ENCODE peak calls at places on chromosome 17, in five cellular contexts. M, V, H, I and W are unnamed samples.

GRCh38 chr17:34578016-34578415 is 1.4 kb upstream of the TMEM132E start:
- DNase-seq in M (no peak), V (no peak), H (no peak), I (no peak), W (no peak)

GRCh38 chr17:67482784-67483183 is 105.7 kb downstream of the PITPNC1 start:
- DNase-seq in M (no peak), V (no peak), H (no peak), I (no peak), W (no peak)

GRCh38 chr17:44324092-44324570 is 492 bp downstream of the SLC25A39 start:
- DNase-seq in M (peak; percentile 63), V (peak; percentile 55), H (no peak), I (no peak), W (no peak)

GRCh38 chr17:42472709-42473521 is 14.2 kb downstream of the ATP6V0A1 start:
- DNase-seq in M (no peak), V (no peak), H (no peak), I (no peak), W (no peak)

GRCh38 chr17:79936661-79937434 is 97.6 kb upstream of the CBX4 start:
- DNase-seq in M (no peak), V (no peak), H (no peak), I (no peak), W (no peak)

GRCh38 chr17:50920891-50921595 is 54.9 kb upstream of the TOB1 start:
- DNase-seq in M (no peak), V (no peak), H (no peak), I (no peak), W (no peak)

GRCh38 chr17:65022751-65023421 is 33.7 kb downstream of the GNA13 start:
- DNase-seq in M (no peak), V (no peak), H (no peak), I (peak; percentile 96), W (no peak)

GRCh38 chr17:73711184-73711583 is 66.9 kb upstream of the SDK2 start:
- DNase-seq in M (no peak), V (no peak), H (no peak), I (peak; percentile 12), W (no peak)

GRCh38 chr17:4120332-4120731 is 22.5 kb downstream of the ZZEF1 start:
- DNase-seq in M (no peak), V (no peak), H (no peak), I (no peak), W (no peak)

GRCh38 chr17:18981642-18982424 is 22.7 kb downstream of the FAM83G start:
- DNase-seq in M (no peak), V (no peak), H (no peak), I (no peak), W (no peak)

GRCh38 chr17:79647456-79647915 is 36.6 kb upstream of the RBFOX3 start:
- DNase-seq in M (no peak), V (no peak), H (peak; percentile 8), I (no peak), W (peak; percentile 10)

GRCh38 chr17:32486091-32486700 is 597 bp upstream of the CDK5R1 start:
- DNase-seq in M (peak; percentile 75), V (peak; percentile 83), H (peak; percentile 84), I (no peak), W (peak; percentile 93)

GRCh38 chr17:36475346-36475970 is 11.0 kb upstream of the ZNHIT3 start:
- DNase-seq in M (no peak), V (no peak), H (no peak), I (no peak), W (peak; percentile 40)

GRCh38 chr17:14843086-14843795 is 421.9 kb downstream of the PMP22 start:
- DNase-seq in M (no peak), V (no peak), H (no peak), I (no peak), W (no peak)

GRCh38 chr17:29066053-29066452 is 23.1 kb downstream of the PIPOX start:
- DNase-seq in M (no peak), V (no peak), H (no peak), I (no peak), W (peak; percentile 21)

GRCh38 chr17:63474174-63474913 is 2.5 kb upstream of the ACE start:
- DNase-seq in M (no peak), V (peak; percentile 47), H (no peak), I (no peak), W (no peak)

GRCh38 chr17:63476857-63477470 is at the start of gene ACE:
- DNase-seq in M (no peak), V (peak; percentile 44), H (no peak), I (no peak), W (no peak)

GRCh38 chr17:63474914-63475460 is 1.9 kb upstream of the ACE start:
- DNase-seq in M (no peak), V (no peak), H (no peak), I (no peak), W (no peak)

GRCh38 chr17:63476494-63476856 is 386 bp upstream of the ACE start:
- DNase-seq in M (no peak), V (peak; percentile 41), H (no peak), I (no peak), W (peak; percentile 11)

DNA sequence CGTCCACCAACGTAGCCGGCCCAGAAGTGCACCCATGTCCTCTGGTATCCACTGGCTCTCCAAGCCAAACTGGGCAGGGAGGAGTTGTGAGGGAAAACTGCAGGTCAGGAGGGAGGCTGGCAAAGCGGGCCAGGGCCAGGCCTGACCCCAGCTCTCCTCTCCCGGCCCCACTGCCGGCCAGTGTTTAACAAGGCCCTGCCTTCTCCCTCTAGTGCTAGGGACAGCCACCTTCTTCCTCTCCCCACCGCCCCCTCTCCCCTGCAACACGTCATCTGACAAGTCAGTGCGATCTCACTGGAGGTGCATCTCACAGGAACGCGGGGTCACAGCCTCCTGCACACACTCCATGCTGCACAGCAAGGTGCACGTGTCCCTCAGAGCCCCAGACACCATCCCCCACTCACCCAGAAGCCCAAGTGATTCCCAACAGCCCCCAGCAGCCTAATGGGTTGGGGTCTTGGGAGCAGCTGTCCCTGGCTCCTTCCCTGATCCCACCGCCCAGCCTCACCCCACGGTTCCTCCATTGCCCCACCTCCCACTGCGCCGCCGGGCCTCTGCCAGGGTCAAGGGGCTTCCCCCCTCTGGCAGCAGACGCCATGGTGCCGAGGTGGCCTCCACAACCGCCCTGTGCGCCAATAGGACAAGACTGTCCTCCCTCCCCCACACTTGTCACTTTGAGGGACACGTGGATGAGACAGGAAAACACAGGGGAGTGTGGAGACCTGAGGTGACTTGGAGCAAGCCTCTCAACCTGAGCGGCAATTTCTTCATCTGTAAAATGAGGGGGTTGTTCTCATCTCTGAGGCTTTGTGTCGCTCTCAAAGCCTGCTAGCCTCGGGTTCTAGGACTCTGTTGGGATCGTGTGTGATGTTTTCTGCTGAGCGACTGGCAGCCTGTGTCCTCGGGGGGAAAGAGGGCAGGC is 1.1 kb upstream of the ACE start:
- DNase-seq in M (no peak), V (no peak), H (no peak), I (no peak), W (no peak)
- H3K4me3 ChIP-seq in M (peak overlapping the region; percentile 61), V (no peak overlapping the region), H (no peak overlapping the region), I (no peak overlapping the region), W (peak overlapping the region; percentile 67)

DNA sequence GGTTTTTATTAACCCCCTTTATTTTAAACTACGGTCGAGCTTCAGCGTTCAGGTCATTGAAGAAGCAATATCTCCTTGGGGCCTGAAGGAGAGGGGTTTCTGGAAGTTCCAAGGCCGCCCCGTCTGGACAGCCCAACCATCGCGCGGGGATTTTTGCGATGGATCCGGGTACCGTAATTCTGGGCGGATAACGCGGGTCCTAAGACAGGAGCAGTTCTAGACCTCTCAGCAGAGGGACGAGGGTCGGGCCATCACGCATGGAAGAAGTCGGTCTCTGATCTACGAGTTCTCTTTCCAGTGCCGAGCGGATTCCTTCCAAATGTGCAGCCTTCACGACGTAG is 3.6 kb downstream of the BORCS6 start:
- DNase-seq in M (no peak), V (no peak), H (no peak), I (no peak), W (no peak)
- TF ChIP-seq CTCF in M (no peak), V (peak; percentile 57), H (peak; percentile 37), I (no peak), W (no peak)

GRCh38 chr17:9148908-9149536 is 127.7 kb downstream of the NTN1 start:
- DNase-seq in M (no peak), V (no peak), H (no peak), I (no peak), W (no peak)

GRCh38 chr17:9144502-9145233 is 123.4 kb downstream of the NTN1 start:
- DNase-seq in M (no peak), V (no peak), H (no peak), I (no peak), W (no peak)

GRCh38 chr17:9151091-9151490 is 129.8 kb downstream of the NTN1 start:
- DNase-seq in M (no peak), V (no peak), H (no peak), I (no peak), W (no peak)

GRCh38 chr17:9146064-9146463 is 124.8 kb downstream of the NTN1 start:
- DNase-seq in M (no peak), V (no peak), H (no peak), I (no peak), W (no peak)

DNA sequence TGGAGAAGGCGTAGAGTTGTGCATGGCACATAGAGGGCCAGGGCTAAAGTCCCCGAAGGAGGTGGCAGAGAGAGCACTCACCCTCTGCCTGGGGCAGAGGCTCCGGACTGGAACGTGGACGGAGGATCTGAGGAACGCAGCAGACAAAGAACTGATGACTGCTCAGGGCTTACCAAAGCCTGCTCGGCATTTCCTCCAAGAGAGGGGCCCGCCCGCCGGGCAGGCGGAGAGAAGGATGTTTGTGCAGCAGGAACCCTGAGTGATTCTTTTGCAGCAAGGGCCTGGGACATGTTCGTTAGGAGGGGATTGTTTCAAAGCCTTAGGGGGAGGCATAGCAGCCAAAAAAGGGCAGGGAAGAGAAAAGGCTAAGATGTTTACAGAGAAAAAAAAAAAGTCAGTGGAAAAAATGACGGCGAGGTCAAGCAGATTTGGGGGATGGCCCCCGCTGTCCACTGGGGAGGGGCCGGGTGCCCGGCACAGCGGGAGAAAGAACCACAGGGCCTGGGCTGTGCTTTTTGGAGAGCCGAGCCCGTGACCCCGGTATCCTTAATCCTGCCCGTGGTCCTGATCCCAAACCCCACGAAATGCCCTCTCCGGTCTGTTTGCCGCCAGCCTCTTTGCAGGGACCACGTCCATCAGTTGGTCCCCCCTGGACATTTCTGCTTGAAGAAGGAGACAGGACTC is 129.2 kb downstream of the NTN1 start:
- DNase-seq in M (no peak), V (no peak), H (no peak), I (no peak), W (no peak)
- H3K27ac ChIP-seq in M (no peak overlapping the region), V (no peak overlapping the region), H (peak overlapping the region; percentile 75), I (no peak overlapping the region), W (no peak overlapping the region)

GRCh38 chr17:76027159-76027839 is at the start of gene EVPL:
- DNase-seq in M (peak; percentile 92), V (no peak), H (no peak), I (no peak), W (no peak)

GRCh38 chr17:76024353-76024752 is 2.8 kb downstream of the EVPL start:
- DNase-seq in M (no peak), V (no peak), H (no peak), I (no peak), W (no peak)

GRCh38 chr17:76025294-76025693 is 1.8 kb downstream of the EVPL start:
- DNase-seq in M (no peak), V (no peak), H (no peak), I (no peak), W (no peak)

GRCh38 chr17:76023900-76024237 is 3.2 kb downstream of the EVPL start:
- DNase-seq in M (no peak), V (no peak), H (no peak), I (no peak), W (no peak)

DNA sequence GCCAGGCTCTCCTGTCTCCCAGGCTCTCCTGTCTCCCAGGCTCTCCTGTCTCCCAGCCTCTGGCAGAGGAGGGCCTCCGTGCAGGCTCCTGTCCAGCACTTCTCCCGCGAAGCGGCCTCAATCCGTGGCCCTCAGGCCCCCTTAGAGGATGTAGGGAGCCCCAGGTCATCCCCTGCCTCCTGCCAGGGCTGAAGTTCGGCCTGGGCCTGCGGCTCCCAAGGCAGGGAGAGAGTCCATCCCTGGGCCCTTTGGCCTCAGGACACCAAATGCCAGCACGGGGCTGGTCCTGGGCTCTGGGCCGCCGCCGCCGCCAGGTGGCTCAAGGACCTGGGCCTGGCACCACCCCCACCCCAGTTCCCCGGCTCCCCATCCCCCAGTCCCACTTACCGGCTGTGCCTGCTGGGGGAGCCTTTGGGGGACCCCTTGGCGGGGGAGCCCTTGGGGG is 370 bp downstream of the EVPL start:
- DNase-seq in M (peak; percentile 69), V (no peak), H (no peak), I (no peak), W (no peak)
- H3K4me3 ChIP-seq in M (peak overlapping the region; percentile 52), V (no peak overlapping the region), H (no peak overlapping the region), I (no peak overlapping the region), W (no peak overlapping the region)